ENCODE peak calls at places on chromosomes 16 and 17, in ten cellular contexts. V, T, E, W, P, Z, U, D, R and S are unnamed samples.

GRCh38 chr17:19253112-19253511 is 15.9 kb downstream of the EPN2 start:
- DNase-seq in V (no peak), D (no peak), E (no peak), P (no peak), R (no peak), T (no peak), U (no peak), W (no peak), Z (no peak), S (no peak)

GRCh38 chr16:53090591-53091507 is 36.1 kb downstream of the CHD9 start:
- DNase-seq in U (peak; percentile 98), R (peak; percentile 100), V (no peak), E (no peak), P (peak; percentile 80), Z (peak; percentile 50), T (no peak), D (no peak), W (no peak), S (peak; percentile 96)

GRCh38 chr17:79915850-79916430 is 76.7 kb upstream of the CBX4 start:
- DNase-seq in E (peak; percentile 82), Z (no peak), T (peak; percentile 99), D (peak; percentile 43), P (no peak), R (no peak), U (peak; percentile 28), W (no peak), V (no peak), S (no peak)

GRCh38 chr17:42112552-42113176 is at the start of gene DHX58:
- DNase-seq in P (peak; percentile 24), W (peak; percentile 68), E (peak; percentile 54), T (no peak), V (peak; percentile 82), R (peak; percentile 78), D (peak; percentile 61), Z (no peak), U (peak; percentile 80), S (peak; percentile 84)

GRCh38 chr17:30513346-30513745 is 36.1 kb downstream of the GOSR1 start:
- DNase-seq in V (no peak), W (no peak), P (no peak), R (no peak), U (peak; percentile 9), T (no peak), E (no peak), D (no peak), Z (no peak), S (no peak)

GRCh38 chr16:49181812-49182211 is 99.8 kb downstream of the CBLN1 start:
- DNase-seq in W (no peak), T (no peak), U (no peak), D (no peak), V (no peak), R (no peak), Z (no peak), E (no peak), P (no peak), S (no peak)

GRCh38 chr17:8965394-8966168 is at the start of gene PIK3R5:
- DNase-seq in T (no peak), E (no peak), P (no peak), U (no peak), D (no peak), V (peak; percentile 79), Z (no peak), R (no peak), W (peak; percentile 78), S (no peak)

GRCh38 chr17:48048321-48049140 is at the start of gene NFE2L1:
- DNase-seq in P (peak; percentile 82), R (peak; percentile 90), T (peak; percentile 99), V (no peak), E (peak; percentile 86), Z (peak; percentile 57), W (no peak), U (peak; percentile 90), D (peak; percentile 94), S (peak; percentile 92)

GRCh38 chr17:48804936-48805411 is 12.1 kb downstream of the TTLL6 start:
- DNase-seq in V (peak; percentile 68), D (peak; percentile 46), E (peak; percentile 96), T (peak; percentile 95), W (peak; percentile 40), R (peak; percentile 32), U (peak; percentile 37), P (peak; percentile 22), Z (peak; percentile 32), S (peak; percentile 64)

GRCh38 chr17:5422505-5422904 is 2.5 kb downstream of the RPAIN start:
- DNase-seq in D (no peak), E (peak; percentile 50), R (peak; percentile 68), W (no peak), T (no peak), P (no peak), Z (no peak), V (no peak), U (peak; percentile 83), S (no peak)

GRCh38 chr16:17963185-17963836 is 373.2 kb downstream of the NPIPA8 start:
- DNase-seq in P (no peak), R (no peak), U (no peak), V (no peak), E (no peak), T (no peak), W (no peak), Z (no peak), D (no peak), S (no peak)

GRCh38 chr17:59853168-59853918 is 39.4 kb downstream of the TUBD1 start:
- DNase-seq in D (no peak), T (peak; percentile 92), V (peak; percentile 53), U (peak; percentile 100), E (peak; percentile 86), Z (no peak), P (no peak), R (peak; percentile 80), W (peak; percentile 58), S (no peak)

GRCh38 chr16:22424161-22424937 is 49.9 kb upstream of the CDR2 start:
- DNase-seq in U (no peak), R (peak; percentile 51), E (no peak), D (no peak), W (no peak), P (peak; percentile 24), Z (no peak), T (no peak), V (no peak), S (peak; percentile 68)

GRCh38 chr17:35243459-35244204 is 760 bp downstream of the SLFN5 start:
- DNase-seq in T (no peak), Z (peak; percentile 46), V (peak; percentile 68), U (peak; percentile 69), E (peak; percentile 40), D (peak; percentile 39), W (peak; percentile 36), P (peak; percentile 38), R (peak; percentile 65), S (peak; percentile 86)

GRCh38 chr17:79623786-79624657 is 13.2 kb upstream of the RBFOX3 start:
- DNase-seq in R (no peak), P (no peak), V (no peak), T (peak; percentile 45), W (no peak), E (no peak), D (no peak), Z (peak; percentile 10), U (no peak), S (no peak)

GRCh38 chr16:84617068-84617630 is 729 bp downstream of the COTL1 start:
- DNase-seq in W (no peak), U (no peak), V (peak; percentile 63), P (no peak), E (no peak), Z (no peak), D (no peak), T (peak; percentile 49), R (no peak), S (no peak)

GRCh38 chr17:59651346-59651745 is 31.7 kb downstream of the CLTC start:
- DNase-seq in W (no peak), P (no peak), V (no peak), D (no peak), Z (no peak), R (no peak), U (peak; percentile 11), E (no peak), T (no peak), S (no peak)

GRCh38 chr17:63966646-63967265 is 6.0 kb downstream of the SCN4A start:
- DNase-seq in P (no peak), E (no peak), U (no peak), W (no peak), T (no peak), V (peak; percentile 46), R (no peak), D (no peak), Z (no peak), S (no peak)

GRCh38 chr17:54902611-54903010 is 2.0 kb downstream of the TOM1L1 start:
- DNase-seq in Z (no peak), W (no peak), U (no peak), E (no peak), P (no peak), T (no peak), V (no peak), D (no peak), R (no peak), S (no peak)

GRCh38 chr17:42312285-42313130 is 24.2 kb downstream of the STAT5A start:
- DNase-seq in V (peak; percentile 87), R (peak; percentile 81), W (peak; percentile 57), P (peak; percentile 79), Z (no peak), T (peak; percentile 53), U (peak; percentile 81), E (peak; percentile 86), D (peak; percentile 58), S (peak; percentile 88)

GRCh38 chr17:14307560-14308024 is 6.7 kb downstream of the HS3ST3B1 start:
- DNase-seq in D (no peak), W (no peak), R (peak; percentile 65), P (no peak), Z (no peak), U (peak; percentile 83), T (no peak), V (no peak), E (no peak), S (no peak)

GRCh38 chr17:60164697-60165096 is 14.9 kb downstream of the CA4 start:
- DNase-seq in U (no peak), W (no peak), E (peak; percentile 4), R (no peak), Z (no peak), D (no peak), T (no peak), P (no peak), V (no peak), S (no peak)

GRCh38 chr16:7404217-7404616 is 71.6 kb downstream of the RBFOX1 start:
- DNase-seq in E (no peak), P (no peak), R (no peak), D (no peak), Z (no peak), V (no peak), T (no peak), W (no peak), U (no peak), S (no peak)

GRCh38 chr17:7486181-7486580 is 2.0 kb downstream of the POLR2A start:
- DNase-seq in Z (no peak), E (no peak), D (no peak), R (peak; percentile 62), U (peak; percentile 50), V (no peak), P (no peak), W (no peak), T (no peak), S (no peak)

GRCh38 chr17:2395258-2396170 is 5.3 kb downstream of the MNT start:
- DNase-seq in W (no peak), P (no peak), T (no peak), R (peak; percentile 65), Z (no peak), V (no peak), D (peak; percentile 53), E (peak; percentile 51), U (peak; percentile 58), S (no peak)

GRCh38 chr16:4388275-4389021 is 16.8 kb downstream of the VASN start:
- DNase-seq in U (no peak), V (no peak), R (no peak), D (no peak), W (no peak), E (no peak), Z (no peak), P (no peak), T (peak; percentile 35), S (no peak)

GRCh38 chr16:72291531-72291981 is 119.6 kb upstream of the PMFBP1 start:
- DNase-seq in T (no peak), U (peak; percentile 94), P (no peak), R (peak; percentile 86), E (peak; percentile 53), Z (no peak), V (no peak), W (no peak), D (peak; percentile 38), S (no peak)

GRCh38 chr17:76956846-76957540 is 88.8 kb downstream of the MGAT5B start:
- DNase-seq in V (no peak), Z (no peak), R (no peak), P (no peak), W (no peak), E (no peak), D (no peak), U (no peak), T (no peak), S (no peak)